ENCODE peak calls at places on chromosomes 6 and 20, in nine cellular contexts. V is T-helper 17 cell, Q is substantia nigra, Z is HS-27A, M is NCI-H1436, P is AG08395, H is LoVo, S is GM13977, A is lung. W is an unnamed sample.

GRCh38 chr6:37988696-37989095 is 169.2 kb downstream of the ZFAND3 start:
- DNase-seq in Z (no peak), S (no peak), A (no peak), V (no peak), Q (no peak), P (peak), H (no peak), M (no peak), W (no peak)

GRCh38 chr6:155530219-155530834 is 74.7 kb upstream of the NOX3 start:
- DNase-seq in P (peak), Z (peak), Q (no peak), M (peak), A (no peak), H (no peak), V (no peak), S (peak), W (no peak)

GRCh38 chr6:137033828-137034227 is 10.9 kb downstream of the IL20RA start:
- DNase-seq in Q (no peak), H (peak), A (no peak), Z (no peak), V (no peak), S (peak), M (no peak), P (no peak), W (no peak)

GRCh38 chr6:14612016-14612415 is 494.4 kb downstream of the CD83 start:
- DNase-seq in H (no peak), Q (no peak), V (no peak), A (no peak), S (no peak), P (peak), M (no peak), Z (peak), W (no peak)

GRCh38 chr20:58175425-58175824 is 53.0 kb downstream of the ANKRD60 start:
- DNase-seq in Z (no peak), Q (no peak), M (no peak), H (no peak), P (no peak), V (no peak), S (no peak), A (no peak), W (no peak)

GRCh38 chr6:127933852-127934840 is 33.3 kb upstream of the THEMIS start:
- DNase-seq in P (no peak), V (no peak), Z (no peak), H (no peak), M (no peak), S (no peak), Q (no peak), A (no peak), W (no peak)

GRCh38 chr20:50980071-50980681 is 21.6 kb downstream of the MOCS3 start:
- DNase-seq in P (peak), V (no peak), A (no peak), Q (no peak), M (no peak), S (no peak), Z (peak), H (no peak), W (no peak)

GRCh38 chr6:138289739-138290138 is 71.4 kb upstream of the PBOV1 start:
- DNase-seq in Z (no peak), A (no peak), H (no peak), V (no peak), P (no peak), Q (no peak), M (peak), S (peak), W (peak)

GRCh38 chr6:168648240-168648639 is 207.3 kb downstream of the SMOC2 start:
- DNase-seq in Z (no peak), V (no peak), H (no peak), S (no peak), M (no peak), A (no peak), P (peak), Q (no peak), W (no peak)

GRCh38 chr6:25889877-25890853 is 16.1 kb upstream of the SLC17A3 start:
- DNase-seq in V (no peak), Z (peak), Q (no peak), S (no peak), A (no peak), P (peak), H (peak), M (peak), W (peak)

GRCh38 chr6:109739671-109740070 is 48.6 kb downstream of the FIG4 start:
- DNase-seq in Z (no peak), Q (no peak), V (no peak), M (no peak), A (no peak), P (no peak), S (no peak), H (no peak), W (no peak)

GRCh38 chr6:118735320-118735719 is 83.9 kb upstream of the CEP85L start:
- DNase-seq in M (no peak), Z (no peak), Q (no peak), A (no peak), P (no peak), S (peak), H (no peak), V (no peak), W (no peak)

GRCh38 chr20:13788167-13788834 is 3.5 kb downstream of the NDUFAF5 start:
- DNase-seq in V (no peak), H (peak), M (peak), P (peak), Q (no peak), Z (no peak), A (no peak), S (peak), W (peak)

GRCh38 chr20:39638671-39639070 is 676.5 kb downstream of the DHX35 start:
- DNase-seq in M (no peak), V (no peak), Z (no peak), A (no peak), S (no peak), H (no peak), P (no peak), Q (no peak), W (no peak)

GRCh38 chr20:51420805-51421204 is 121.7 kb downstream of the NFATC2 start:
- DNase-seq in V (no peak), A (no peak), S (no peak), H (no peak), P (no peak), Q (no peak), Z (no peak), M (no peak), W (no peak)

W was measured in NCI-H1930.